ENCODE peak calls at places on chromosomes 12 and 14, in four cellular contexts. I is HepG2, E is GM12878, L is H1. F is an unnamed sample.

GRCh38 chr14:76055330-76055729 is 69.8 kb downstream of the IFT43 start:
- DNase-seq in L (no peak), E (no peak), I (no peak), F (no peak)

GRCh38 chr12:70576341-70577282 is 60.6 kb downstream of the PTPRB start:
- DNase-seq in E (peak), I (peak), L (no peak), F (peak)

GRCh38 chr12:67069451-67070306 is 199.5 kb upstream of the CAND1 start:
- DNase-seq in E (no peak), L (peak), I (peak), F (no peak)

GRCh38 chr14:105201156-105201927 is 20.2 kb upstream of the NUDT14 start:
- DNase-seq in I (no peak), L (peak), E (no peak), F (no peak)

GRCh38 chr12:72083096-72083825 is 144.6 kb downstream of the TPH2 start:
- DNase-seq in E (no peak), L (no peak), I (no peak), F (no peak)

GRCh38 chr14:35394326-35394725 is 10.2 kb downstream of the NFKBIA start:
- DNase-seq in E (no peak), L (no peak), I (peak), F (no peak)

GRCh38 chr14:101950516-101951215 is 13.7 kb upstream of the DYNC1H1 start:
- DNase-seq in I (no peak), E (no peak), L (no peak), F (no peak)

GRCh38 chr12:52260351-52261210 is 13.9 kb upstream of the KRT86 start:
- DNase-seq in I (no peak), E (no peak), L (no peak), F (no peak)

GRCh38 chr12:71731439-71732356 is 23.0 kb upstream of the RAB21 start:
- DNase-seq in I (peak), L (peak), E (no peak), F (peak)

GRCh38 chr12:66329941-66330340 is 27.6 kb downstream of the HELB start:
- DNase-seq in E (no peak), I (no peak), L (no peak), F (no peak)

GRCh38 chr14:93747102-93747501 is 41.2 kb downstream of the PRIMA1 start:
- DNase-seq in I (no peak), E (no peak), L (no peak), F (no peak)

GRCh38 chr12:67046062-67046461 is 223.1 kb upstream of the CAND1 start:
- DNase-seq in I (no peak), E (no peak), L (no peak), F (no peak)

GRCh38 chr12:66740257-66740656 is 61.4 kb upstream of the GRIP1 start:
- DNase-seq in L (no peak), I (no peak), E (no peak), F (no peak)

GRCh38 chr12:130800312-130800711 is 38.7 kb downstream of the STX2 start:
- DNase-seq in I (no peak), L (no peak), E (no peak), F (no peak)

GRCh38 chr14:95275507-95275906 is 44.2 kb downstream of the CLMN start:
- DNase-seq in I (no peak), E (no peak), L (no peak), F (no peak)

GRCh38 chr12:104360988-104361707 is 57.6 kb downstream of the EID3 start:
- DNase-seq in L (no peak), I (no peak), E (no peak), F (peak)

GRCh38 chr12:15590180-15590826 is 198.9 kb downstream of the EPS8 start:
- DNase-seq in L (peak), I (peak), E (peak), F (peak)

GRCh38 chr12:13197526-13198141 is 1.1 kb downstream of the EMP1 start:
- DNase-seq in I (no peak), E (no peak), L (no peak), F (no peak)

GRCh38 chr12:90174198-90174510 is 465.5 kb upstream of the ATP2B1 start:
- DNase-seq in L (no peak), I (no peak), E (peak), F (no peak)

GRCh38 chr12:120713861-120714482 is 3.7 kb downstream of the UNC119B start:
- DNase-seq in L (peak), E (peak), I (peak), F (peak)

GRCh38 chr14:102046337-102047278 is 40.2 kb downstream of the HSP90AA1 start:
- DNase-seq in I (peak), L (peak), E (no peak), F (peak)

GRCh38 chr12:57181561-57182155 is 34.2 kb upstream of the LRP1-AS start:
- DNase-seq in I (no peak), E (no peak), L (no peak), F (no peak)

GRCh38 chr12:31773867-31774266 is 45.0 kb upstream of the AMN1 start:
- DNase-seq in L (peak), I (peak), E (peak), F (no peak)

GRCh38 chr14:94011795-94012194 is 14.3 kb upstream of the OTUB2 start:
- DNase-seq in I (no peak), E (no peak), L (no peak), F (no peak)

GRCh38 chr12:57765003-57765697 is 1.7 kb downstream of the CYP27B1 start:
- DNase-seq in L (peak), I (peak), E (no peak), F (no peak)

GRCh38 chr12:58521152-58521551 is 399.2 kb downstream of the LRIG3 start:
- DNase-seq in L (no peak), I (no peak), E (no peak), F (no peak)

GRCh38 chr12:7127916-7128626 is 618 bp downstream of the RBP5 start:
- DNase-seq in E (no peak), I (peak), L (no peak), F (no peak)

GRCh38 chr12:19576421-19576925 is 137.2 kb downstream of the AEBP2 start:
- DNase-seq in L (no peak), I (no peak), E (no peak), F (no peak)

GRCh38 chr12:45713108-45713507 is 16.4 kb upstream of the ARID2 start:
- DNase-seq in E (no peak), I (no peak), L (no peak), F (no peak)

DNA sequence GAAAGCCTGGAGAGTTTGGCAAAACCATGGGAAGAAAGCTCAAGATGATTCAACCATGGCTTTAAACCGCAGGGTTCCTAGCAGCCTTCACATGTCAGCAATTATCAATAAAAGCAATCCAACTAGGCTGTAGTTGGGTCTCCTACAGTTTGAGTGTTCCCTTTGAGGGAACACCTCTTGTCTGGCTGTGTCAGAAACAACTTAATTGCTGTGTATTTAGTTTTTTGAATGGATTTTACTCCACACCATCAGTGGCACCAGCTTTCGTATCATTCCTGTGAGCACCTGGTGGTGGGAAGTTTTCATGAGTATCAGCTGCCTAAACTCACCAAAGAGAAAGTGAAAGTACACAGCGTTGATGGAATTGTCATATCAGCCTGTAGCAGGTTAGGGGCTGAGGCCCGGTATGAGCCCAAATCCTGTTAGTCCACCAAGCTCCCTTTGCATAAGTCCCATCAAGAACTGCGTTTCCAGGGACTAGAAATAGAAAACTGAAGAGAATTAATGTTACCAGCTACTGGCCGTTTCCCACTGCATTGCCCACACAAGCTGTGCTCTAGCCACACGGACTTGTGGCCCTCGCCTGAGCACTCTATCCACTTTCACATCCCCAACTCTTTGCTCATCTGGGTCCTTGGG is 10.9 kb upstream of the IL26 start:
- DNase-seq in E (peak), L (no peak), I (peak), F (peak)
- TF ChIP-seq ZNF274 in E (no peak), L (no peak), I (no peak), F (no peak)

GRCh38 chr12:41932028-41932427 is 212.6 kb downstream of the GXYLT1 start:
- DNase-seq in E (no peak), L (no peak), I (no peak), F (no peak)

GRCh38 chr12:41936333-41936732 is 208.3 kb downstream of the GXYLT1 start:
- DNase-seq in L (no peak), I (no peak), E (no peak), F (no peak)

GRCh38 chr12:41932470-41932991 is 212.1 kb downstream of the GXYLT1 start:
- DNase-seq in I (no peak), E (no peak), L (peak), F (peak)
- TF ChIP-seq USF2 in I (no peak), E (no peak), L (no peak), F (no peak)

GRCh38 chr12:46891306-46891705 is 65.5 kb upstream of the SLC38A4 start:
- DNase-seq in L (no peak), I (no peak), E (no peak), F (no peak)
- TF ChIP-seq ZNF274 in L (no peak), I (no peak), E (no peak), F (no peak)

GRCh38 chr12:113524495-113524894 is 52.8 kb upstream of the LHX5 start:
- DNase-seq in L (peak), E (no peak), I (no peak), F (peak)
- TF ChIP-seq USF2 in L (no peak), E (no peak), I (no peak), F (no peak)

DNA sequence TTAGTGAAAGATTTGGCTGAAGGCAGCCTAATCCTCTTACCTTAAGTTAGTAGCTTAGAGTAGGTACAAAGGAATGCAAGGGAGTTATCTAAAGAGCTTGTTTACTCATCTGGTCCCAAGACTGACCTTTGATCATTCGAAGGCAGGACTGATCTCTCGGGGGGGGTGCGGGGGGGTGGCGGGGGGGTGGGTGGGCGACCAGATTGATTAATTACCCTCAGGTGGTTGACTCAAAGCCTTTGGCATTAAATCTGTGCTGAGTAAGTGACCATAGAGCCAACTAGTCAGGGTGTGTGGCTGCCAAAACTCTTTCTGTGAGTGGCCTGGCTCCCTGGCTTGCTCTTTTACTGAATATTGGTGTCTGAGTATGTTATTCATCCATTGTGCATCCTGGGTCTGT is 731.9 kb upstream of the FBXO33 start:
- DNase-seq in E (no peak), L (no peak), I (no peak), F (no peak)
- TF ChIP-seq ZNF274 in E (no peak), L (no peak), I (no peak), F (no peak)

DNA sequence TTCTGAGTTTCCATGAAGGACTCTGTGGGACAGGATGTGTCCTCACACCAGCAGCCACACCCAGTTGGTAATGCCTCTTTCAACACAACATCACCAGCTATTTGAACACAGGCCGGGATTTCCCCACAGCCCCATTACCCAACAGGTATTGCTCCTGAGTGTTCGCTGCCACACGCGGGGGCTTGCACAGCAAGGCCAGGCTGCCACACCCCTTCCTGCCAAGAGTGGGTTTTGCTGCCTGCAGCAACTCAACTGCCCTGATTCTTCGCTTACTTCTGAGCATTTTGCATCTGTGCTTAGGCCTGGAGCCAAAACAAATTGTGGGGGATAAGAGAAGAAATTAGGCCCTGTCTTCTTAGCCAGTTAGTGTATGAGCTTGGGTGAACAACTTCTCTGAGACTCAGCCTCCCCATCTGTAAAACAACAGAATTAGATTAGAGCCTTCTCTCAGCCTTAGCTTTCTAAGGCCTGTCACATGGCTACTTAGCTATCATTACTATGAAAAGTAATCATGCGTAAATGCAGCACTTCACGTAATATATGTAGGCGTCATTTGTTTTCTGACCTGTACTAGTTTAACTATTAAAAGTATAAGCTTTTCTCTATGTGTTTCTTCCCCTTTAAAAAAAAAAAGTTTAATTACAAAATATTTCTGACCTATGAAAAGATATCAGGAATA is 20.0 kb downstream of the CKAP4 start:
- DNase-seq in E (no peak), L (no peak), I (peak), F (no peak)
- TF ChIP-seq USF2 in E (no peak), L (no peak), I (no peak), F (no peak)

GRCh38 chr12:116879509-116880212 is 1.6 kb downstream of the HRK start:
- DNase-seq in I (no peak), E (no peak), L (peak), F (no peak)
- TF ChIP-seq ZNF274 in I (no peak), E (no peak), L (no peak), F (no peak)

GRCh38 chr14:43755707-43756106 is 751.4 kb downstream of the FSCB start:
- DNase-seq in L (no peak), E (no peak), I (no peak), F (no peak)

DNA sequence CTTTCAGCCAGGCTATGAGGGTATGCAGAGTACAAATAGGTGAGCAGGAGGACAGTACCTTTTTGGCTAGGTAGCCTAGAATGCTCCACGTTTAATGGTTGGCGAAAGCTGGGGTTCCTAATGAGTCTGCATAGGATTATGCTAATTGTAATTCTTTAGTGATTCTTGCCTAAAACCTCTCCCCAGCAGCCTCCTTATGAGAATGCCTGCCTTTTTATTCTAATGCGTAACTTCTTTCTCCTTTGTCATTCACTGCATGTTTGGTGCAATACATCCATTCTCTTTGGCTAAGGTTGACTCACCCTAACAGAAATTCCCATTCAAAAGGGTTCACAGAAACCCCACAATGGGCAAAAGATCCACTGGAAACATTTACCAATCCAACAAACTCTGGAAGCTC is 752.2 kb downstream of the FSCB start:
- DNase-seq in L (peak), I (no peak), E (no peak), F (no peak)
- TF ChIP-seq USF2 in L (no peak), I (no peak), E (no peak), F (no peak)

GRCh38 chr12:29350080-29350479 is 30.9 kb downstream of the ERGIC2 start:
- DNase-seq in L (no peak), E (no peak), I (peak), F (no peak)
- TF ChIP-seq ZNF274 in L (no peak), E (no peak), I (no peak), F (no peak)

GRCh38 chr12:123387508-123388217 is 3.7 kb downstream of the KMT5A start:
- DNase-seq in I (no peak), L (no peak), E (no peak), F (no peak)
- TF ChIP-seq USF2 in I (no peak), L (no peak), E (no peak), F (no peak)

F was measured in K562.